ENCODE peak calls at places on chromosomes 6 and 20, in ten cellular contexts. Q, U, B, T, A, W, X, N, J and V are unnamed samples.

GRCh38 chr6:70390067-70390466 is 23.2 kb upstream of the FAM135A start:
- DNase-seq in Q (no peak), U (no peak), B (no peak), T (no peak), A (no peak), W (no peak), X (no peak), N (no peak), J (no peak), V (no peak)

GRCh38 chr6:148068391-148068790 is 274.2 kb upstream of the SASH1 start:
- DNase-seq in Q (no peak), U (no peak), B (no peak), T (no peak), A (no peak), W (no peak), X (no peak), N (no peak), J (no peak), V (no peak)

GRCh38 chr20:50242863-50243609 is 52.4 kb downstream of the CEBPB start:
- DNase-seq in Q (no peak), U (no peak), B (no peak), T (no peak), A (peak), W (no peak), X (peak), N (no peak), J (no peak), V (peak)

GRCh38 chr6:90681863-90682262 is 95.0 kb upstream of the MAP3K7 start:
- DNase-seq in Q (no peak), U (no peak), B (no peak), T (no peak), A (no peak), W (no peak), X (no peak), N (no peak), J (no peak), V (no peak)

GRCh38 chr6:30889138-30889885 is 5.0 kb downstream of the DDR1 start:
- DNase-seq in Q (no peak), U (no peak), B (no peak), T (no peak), A (no peak), W (no peak), X (no peak), N (no peak), J (no peak), V (no peak)

GRCh38 chr6:130955755-130956154 is 107.3 kb downstream of the EPB41L2 start:
- DNase-seq in Q (no peak), U (no peak), B (no peak), T (no peak), A (no peak), W (no peak), X (no peak), N (no peak), J (no peak), V (no peak)

GRCh38 chr6:36160147-36160760 is 29.9 kb downstream of the MAPK13 start:
- DNase-seq in Q (no peak), U (no peak), B (no peak), T (no peak), A (no peak), W (no peak), X (no peak), N (peak), J (no peak), V (no peak)

GRCh38 chr6:52208612-52209011 is 22.4 kb downstream of the IL17A start:
- DNase-seq in Q (no peak), U (no peak), B (no peak), T (no peak), A (no peak), W (no peak), X (no peak), N (no peak), J (no peak), V (no peak)

GRCh38 chr6:45704056-45704790 is 311.4 kb downstream of the CLIC5 start:
- DNase-seq in Q (no peak), U (no peak), B (no peak), T (no peak), A (no peak), W (no peak), X (no peak), N (no peak), J (no peak), V (no peak)

GRCh38 chr20:53420061-53420460 is 173.6 kb downstream of the ZNF217 start:
- DNase-seq in Q (no peak), U (no peak), B (no peak), T (no peak), A (no peak), W (no peak), X (no peak), N (no peak), J (no peak), V (no peak)

GRCh38 chr20:5931411-5931810 is 18.9 kb downstream of the TRMT6 start:
- DNase-seq in Q (no peak), U (no peak), B (no peak), T (no peak), A (no peak), W (no peak), X (no peak), N (no peak), J (no peak), V (no peak)

GRCh38 chr6:168377481-168377850 is 57.9 kb upstream of the DACT2 start:
- DNase-seq in Q (no peak), U (no peak), B (no peak), T (no peak), A (no peak), W (no peak), X (no peak), N (no peak), J (no peak), V (no peak)

GRCh38 chr6:99768166-99768565 is 161.5 kb downstream of the PRDM13 start:
- DNase-seq in Q (no peak), U (no peak), B (no peak), T (no peak), A (no peak), W (no peak), X (no peak), N (no peak), J (no peak), V (no peak)

GRCh38 chr6:76247527-76247926 is 175.1 kb upstream of the IMPG1 start:
- DNase-seq in Q (no peak), U (no peak), B (no peak), T (no peak), A (no peak), W (no peak), X (no peak), N (no peak), J (no peak), V (no peak)

GRCh38 chr20:63697357-63697867 is 960 bp downstream of the TNFRSF6B start:
- DNase-seq in Q (peak), U (no peak), B (no peak), T (no peak), A (peak), W (peak), X (peak), N (no peak), J (no peak), V (no peak)

GRCh38 chr20:37668166-37668565 is 25.7 kb upstream of the CTNNBL1 start:
- DNase-seq in Q (no peak), U (no peak), B (no peak), T (no peak), A (no peak), W (no peak), X (no peak), N (no peak), J (no peak), V (no peak)

GRCh38 chr6:15734118-15734897 is 71.5 kb upstream of the DTNBP1 start:
- DNase-seq in Q (no peak), U (no peak), B (no peak), T (no peak), A (no peak), W (no peak), X (no peak), N (no peak), J (no peak), V (no peak)

GRCh38 chr20:57440678-57441509 is 49.7 kb downstream of the RBM38 start:
- DNase-seq in Q (no peak), U (no peak), B (no peak), T (peak), A (peak), W (peak), X (peak), N (no peak), J (no peak), V (peak)

GRCh38 chr6:16759181-16759645 is 2.0 kb downstream of the ATXN1 start:
- DNase-seq in Q (peak), U (no peak), B (no peak), T (no peak), A (no peak), W (no peak), X (no peak), N (no peak), J (no peak), V (no peak)

GRCh38 chr20:58237318-58238182 is 9.1 kb upstream of the ANKRD60 start:
- DNase-seq in Q (no peak), U (no peak), B (no peak), T (no peak), A (no peak), W (peak), X (no peak), N (no peak), J (no peak), V (no peak)

GRCh38 chr20:54156981-54157835 is 16.6 kb downstream of the CYP24A1 start:
- DNase-seq in Q (no peak), U (no peak), B (no peak), T (no peak), A (no peak), W (no peak), X (no peak), N (no peak), J (no peak), V (no peak)

GRCh38 chr20:61253264-61253639 is 1.2 kb downstream of the CDH4 start:
- DNase-seq in Q (peak), U (no peak), B (no peak), T (no peak), A (peak), W (peak), X (no peak), N (no peak), J (no peak), V (no peak)

GRCh38 chr6:18536693-18537092 is 149.5 kb downstream of the RNF144B start:
- DNase-seq in Q (no peak), U (no peak), B (no peak), T (no peak), A (no peak), W (no peak), X (no peak), N (no peak), J (no peak), V (no peak)

GRCh38 chr6:97064578-97064977 is 140.1 kb downstream of the KLHL32 start:
- DNase-seq in Q (no peak), U (no peak), B (no peak), T (no peak), A (peak), W (no peak), X (no peak), N (no peak), J (no peak), V (no peak)